ENCODE peak calls at places on chromosomes 7 and 10, in four cellular contexts. One of them, this sample, is unnamed.

GRCh38 chr10:1369197-1369596 is 313.0 kb downstream of the WDR37 start:
- DNase-seq in endothelial cell: no peak
- DNase-seq in ovary: no peak
- DNase-seq in HepG2: no peak
- DNase-seq in this sample: no peak

GRCh38 chr10:112347709-112348671 is 25.9 kb upstream of the ACSL5 start:
- DNase-seq in endothelial cell: no peak
- DNase-seq in ovary: no peak
- DNase-seq in HepG2: no peak
- DNase-seq in this sample: no peak

GRCh38 chr7:86692755-86693154 is 49.0 kb downstream of the GRM3 start:
- DNase-seq in endothelial cell: no peak
- DNase-seq in ovary: no peak
- DNase-seq in HepG2: no peak
- DNase-seq in this sample: no peak

GRCh38 chr10:7028809-7029166 is 382.0 kb downstream of the SFMBT2 start:
- DNase-seq in endothelial cell: no peak
- DNase-seq in ovary: no peak
- DNase-seq in HepG2: no peak
- DNase-seq in this sample: no peak

GRCh38 chr7:87369216-87369615 is 23.8 kb downstream of the CROT start:
- DNase-seq in endothelial cell: no peak
- DNase-seq in ovary: no peak
- DNase-seq in HepG2: no peak
- DNase-seq in this sample: no peak

GRCh38 chr7:78568690-78569089 is 770.1 kb downstream of the PHTF2 start:
- DNase-seq in endothelial cell: no peak
- DNase-seq in ovary: no peak
- DNase-seq in HepG2: no peak
- DNase-seq in this sample: no peak

GRCh38 chr10:81866753-81867152 is 8.2 kb upstream of the NRG3 start:
- DNase-seq in endothelial cell: no peak
- DNase-seq in ovary: no peak
- DNase-seq in HepG2: no peak
- DNase-seq in this sample: no peak

GRCh38 chr10:871951-872403 is 59.5 kb downstream of the LARP4B start:
- DNase-seq in endothelial cell: no peak
- DNase-seq in ovary: no peak
- DNase-seq in HepG2: no peak
- DNase-seq in this sample: peak; percentile 4

GRCh38 chr7:12234334-12234733 is 23.2 kb downstream of the TMEM106B start:
- DNase-seq in endothelial cell: no peak
- DNase-seq in ovary: no peak
- DNase-seq in HepG2: no peak
- DNase-seq in this sample: no peak

GRCh38 chr10:52268790-52269189 is 45.3 kb upstream of the DKK1 start:
- DNase-seq in endothelial cell: no peak
- DNase-seq in ovary: no peak
- DNase-seq in HepG2: no peak
- DNase-seq in this sample: peak; percentile 77

GRCh38 chr7:37987732-37988131 is 67.3 kb downstream of the EPDR1 start:
- DNase-seq in endothelial cell: no peak
- DNase-seq in ovary: no peak
- DNase-seq in HepG2: no peak
- DNase-seq in this sample: peak; percentile 87

GRCh38 chr7:101857358-101857794 is 40.0 kb downstream of the CUX1 start:
- DNase-seq in endothelial cell: no peak
- DNase-seq in ovary: no peak
- DNase-seq in HepG2: no peak
- DNase-seq in this sample: no peak

GRCh38 chr10:122463466-122464157 is 2.3 kb downstream of the HTRA1 start:
- DNase-seq in endothelial cell: no peak
- DNase-seq in ovary: no peak
- DNase-seq in HepG2: no peak
- DNase-seq in this sample: no peak

GRCh38 chr10:132961-133898 is 2.0 kb upstream of the ZMYND11 start:
- DNase-seq in endothelial cell: no peak
- DNase-seq in ovary: no peak
- DNase-seq in HepG2: peak; percentile 80
- DNase-seq in this sample: peak; percentile 71

GRCh38 chr10:27561362-27561761 is 57.3 kb downstream of the RAB18 start:
- DNase-seq in endothelial cell: no peak
- DNase-seq in ovary: no peak
- DNase-seq in HepG2: no peak
- DNase-seq in this sample: no peak

GRCh38 chr10:6912424-6912823 is 332.3 kb upstream of the PRKCQ start:
- DNase-seq in endothelial cell: no peak
- DNase-seq in ovary: peak; percentile 30
- DNase-seq in HepG2: no peak
- DNase-seq in this sample: peak; percentile 93

GRCh38 chr10:100562008-100562672 is 26.4 kb downstream of the HIF1AN start:
- DNase-seq in endothelial cell: peak; percentile 88
- DNase-seq in ovary: peak; percentile 58
- DNase-seq in HepG2: peak; percentile 32
- DNase-seq in this sample: peak; percentile 53

GRCh38 chr10:63491558-63492316 is 26.0 kb upstream of the JMJD1C start:
- DNase-seq in endothelial cell: no peak
- DNase-seq in ovary: peak; percentile 40
- DNase-seq in HepG2: no peak
- DNase-seq in this sample: peak; percentile 74

GRCh38 chr7:70678621-70679251 is 453.2 kb upstream of the GALNT17 start:
- DNase-seq in endothelial cell: no peak
- DNase-seq in ovary: no peak
- DNase-seq in HepG2: no peak
- DNase-seq in this sample: no peak

DNA sequence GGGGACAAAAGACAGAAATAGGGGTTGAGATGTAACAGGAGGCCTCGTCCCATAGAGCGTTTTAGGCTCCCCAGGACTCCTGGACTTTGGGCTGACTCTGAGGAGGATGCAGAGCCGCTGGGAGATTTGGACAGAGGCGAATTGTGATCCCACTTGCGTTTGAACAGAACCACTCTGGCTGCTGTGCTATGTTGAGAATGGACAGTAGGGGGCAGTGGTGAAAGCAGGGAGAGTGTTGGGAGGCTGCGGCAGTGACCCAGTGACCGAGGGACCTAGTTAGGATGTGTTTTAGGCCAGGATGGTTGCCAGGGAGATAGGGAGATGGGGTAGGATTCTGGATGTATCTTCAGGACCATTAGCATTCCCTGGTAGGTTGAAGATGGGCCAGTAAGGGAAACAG is 271.6 kb downstream of the CCDC3 start:
- DNase-seq in endothelial cell: peak; percentile 68
- DNase-seq in ovary: no peak
- DNase-seq in HepG2: no peak
- DNase-seq in this sample: no peak
- TF ChIP-seq CTCF in endothelial cell: peak; percentile 72
- TF ChIP-seq CTCF in ovary: no peak
- TF ChIP-seq CTCF in HepG2: peak; percentile 68
- TF ChIP-seq CTCF in this sample: peak; percentile 31

DNA sequence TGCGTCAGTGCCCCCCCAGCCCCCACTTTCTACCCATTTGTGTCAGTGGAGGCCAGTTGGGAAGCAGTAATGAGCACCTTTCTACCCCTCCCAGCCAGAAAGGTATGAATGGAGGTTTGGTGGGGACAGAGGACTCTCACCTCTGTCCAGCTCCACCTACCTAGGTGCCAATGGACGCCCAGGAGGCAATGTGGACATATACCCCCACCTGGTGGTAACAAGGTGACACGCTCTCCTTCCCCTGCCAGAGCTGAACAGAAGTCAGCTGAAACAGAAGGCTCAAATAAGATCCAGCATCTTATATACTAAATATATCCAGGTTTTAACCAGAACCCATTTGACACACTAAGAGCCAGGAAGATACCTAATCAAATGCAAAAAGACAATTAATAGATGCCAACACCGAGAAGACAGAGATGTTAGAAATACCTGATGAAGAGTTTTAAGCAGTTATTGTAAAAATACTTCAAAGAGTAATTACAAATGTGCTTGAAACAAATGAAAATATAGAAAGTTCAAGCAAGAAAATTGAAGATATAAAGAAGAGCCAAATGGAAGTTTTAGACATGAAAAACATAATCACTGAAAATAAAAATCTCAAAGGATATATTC is 18.4 kb upstream of the SORCS3 start:
- DNase-seq in endothelial cell: peak; percentile 58
- DNase-seq in ovary: no peak
- DNase-seq in HepG2: peak; percentile 16
- DNase-seq in this sample: peak; percentile 51
- TF ChIP-seq CTCF in endothelial cell: peak; percentile 59
- TF ChIP-seq CTCF in ovary: no peak
- TF ChIP-seq CTCF in HepG2: peak; percentile 75
- TF ChIP-seq CTCF in this sample: peak; percentile 78

GRCh38 chr7:142874837-142875236 is 10.7 kb downstream of the TRPV6 start:
- DNase-seq in endothelial cell: no peak
- DNase-seq in ovary: no peak
- DNase-seq in HepG2: no peak
- DNase-seq in this sample: no peak

GRCh38 chr7:142872106-142872675 is 13.4 kb downstream of the TRPV6 start:
- DNase-seq in endothelial cell: no peak
- DNase-seq in ovary: no peak
- DNase-seq in HepG2: no peak
- DNase-seq in this sample: no peak

GRCh38 chr7:142874409-142874808 is 11.1 kb downstream of the TRPV6 start:
- DNase-seq in endothelial cell: no peak
- DNase-seq in ovary: no peak
- DNase-seq in HepG2: no peak
- DNase-seq in this sample: no peak

GRCh38 chr7:142873871-142874270 is 11.7 kb downstream of the TRPV6 start:
- DNase-seq in endothelial cell: no peak
- DNase-seq in ovary: no peak
- DNase-seq in HepG2: no peak
- DNase-seq in this sample: no peak

GRCh38 chr7:142873281-142873784 is 12.2 kb downstream of the TRPV6 start:
- DNase-seq in endothelial cell: peak; percentile 43
- DNase-seq in ovary: no peak
- DNase-seq in HepG2: no peak
- DNase-seq in this sample: no peak
- TF ChIP-seq CTCF in endothelial cell: peak; percentile 76
- TF ChIP-seq CTCF in ovary: no peak
- TF ChIP-seq CTCF in HepG2: peak; percentile 68
- TF ChIP-seq CTCF in this sample: peak; percentile 70

DNA sequence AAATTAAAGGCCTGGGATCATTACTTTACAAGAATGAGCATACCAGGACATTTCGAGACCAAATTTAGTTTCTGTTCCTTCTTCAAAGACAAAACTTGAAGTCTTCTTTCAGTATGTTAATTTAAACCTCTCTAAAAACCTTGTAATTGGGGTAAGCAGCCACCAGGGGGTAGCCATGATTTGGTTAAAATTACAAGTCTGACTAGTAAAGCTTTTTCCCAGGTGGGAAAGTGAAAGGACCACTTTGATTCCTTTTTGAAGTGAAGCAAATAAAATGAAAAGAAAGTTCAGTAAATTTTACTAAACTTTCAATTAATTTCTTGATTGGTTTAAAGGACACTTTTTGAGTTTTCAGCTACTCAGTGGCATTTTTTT is 294.3 kb downstream of the BBS9 start:
- DNase-seq in endothelial cell: peak; percentile 35
- DNase-seq in ovary: no peak
- DNase-seq in HepG2: peak; percentile 16
- DNase-seq in this sample: peak; percentile 23
- TF ChIP-seq CTCF in endothelial cell: peak; percentile 83
- TF ChIP-seq CTCF in ovary: no peak
- TF ChIP-seq CTCF in HepG2: peak; percentile 39
- TF ChIP-seq CTCF in this sample: peak; percentile 25

DNA sequence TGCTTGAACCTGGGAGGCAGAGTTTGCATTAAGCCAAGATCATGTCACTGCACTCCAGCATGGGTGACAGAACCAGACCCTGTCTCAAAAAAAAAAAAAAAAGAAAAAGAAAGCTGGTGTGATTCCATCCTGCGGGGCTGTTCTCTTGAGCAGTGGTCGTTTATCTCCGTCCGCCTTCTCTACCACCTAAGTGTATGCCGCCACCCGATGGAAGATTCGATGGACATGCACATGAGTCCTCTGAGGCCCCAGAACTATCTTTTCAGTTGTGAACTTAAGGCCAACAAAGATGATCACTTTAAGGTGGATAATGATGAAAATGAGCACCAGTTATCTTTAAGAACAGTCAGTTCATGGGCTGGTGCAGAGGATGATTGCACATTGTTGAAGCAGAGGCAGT is 65.7 kb downstream of the ABRAXAS2 start:
- DNase-seq in endothelial cell: no peak
- DNase-seq in ovary: no peak
- DNase-seq in HepG2: no peak
- DNase-seq in this sample: no peak
- TF ChIP-seq CTCF in endothelial cell: no peak
- TF ChIP-seq CTCF in ovary: no peak
- TF ChIP-seq CTCF in HepG2: peak; percentile 26
- TF ChIP-seq CTCF in this sample: no peak

GRCh38 chr10:2915412-2915811 is 151.9 kb upstream of the PFKP start:
- DNase-seq in endothelial cell: no peak
- DNase-seq in ovary: no peak
- DNase-seq in HepG2: no peak
- DNase-seq in this sample: no peak
- TF ChIP-seq CTCF in endothelial cell: no peak
- TF ChIP-seq CTCF in ovary: no peak
- TF ChIP-seq CTCF in HepG2: no peak
- TF ChIP-seq CTCF in this sample: no peak

GRCh38 chr10:34687434-34688205 is 127.5 kb downstream of the PARD3 start:
- DNase-seq in endothelial cell: no peak
- DNase-seq in ovary: no peak
- DNase-seq in HepG2: no peak
- DNase-seq in this sample: peak; percentile 40
- TF ChIP-seq CTCF in endothelial cell: no peak
- TF ChIP-seq CTCF in ovary: no peak
- TF ChIP-seq CTCF in HepG2: no peak
- TF ChIP-seq CTCF in this sample: no peak

GRCh38 chr10:119153661-119154060 is 11.9 kb downstream of the SFXN4 start:
- DNase-seq in endothelial cell: no peak
- DNase-seq in ovary: no peak
- DNase-seq in HepG2: no peak
- DNase-seq in this sample: no peak

GRCh38 chr10:119149157-119149556 is 16.4 kb downstream of the SFXN4 start:
- DNase-seq in endothelial cell: no peak
- DNase-seq in ovary: no peak
- DNase-seq in HepG2: no peak
- DNase-seq in this sample: no peak

GRCh38 chr10:119153041-119153440 is 12.5 kb downstream of the SFXN4 start:
- DNase-seq in endothelial cell: no peak
- DNase-seq in ovary: no peak
- DNase-seq in HepG2: no peak
- DNase-seq in this sample: no peak

DNA sequence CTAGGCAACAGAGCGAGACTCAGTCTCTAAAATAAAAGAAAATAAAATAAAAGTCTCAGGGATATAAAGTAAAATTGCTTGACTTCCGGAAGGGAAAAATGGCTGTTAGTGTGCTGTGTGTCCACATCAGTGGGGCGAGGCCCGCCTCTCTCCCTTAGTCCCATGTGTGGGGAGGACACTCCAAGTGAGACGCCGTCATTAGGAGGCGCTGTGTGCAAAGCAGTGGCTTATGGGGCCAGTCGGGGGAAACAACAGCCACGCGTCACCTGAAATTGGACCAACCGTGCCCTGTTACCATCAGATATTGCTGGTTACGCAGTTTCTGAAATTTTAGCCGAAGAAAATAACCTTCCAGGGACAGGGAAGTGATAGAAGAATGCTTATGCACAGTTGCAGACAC is 15.8 kb downstream of the SFXN4 start:
- DNase-seq in endothelial cell: peak; percentile 30
- DNase-seq in ovary: no peak
- DNase-seq in HepG2: no peak
- DNase-seq in this sample: no peak
- TF ChIP-seq CTCF in endothelial cell: no peak
- TF ChIP-seq CTCF in ovary: no peak
- TF ChIP-seq CTCF in HepG2: peak; percentile 45
- TF ChIP-seq CTCF in this sample: no peak

GRCh38 chr10:92844746-92845145 is 3.6 kb upstream of the EXOC6 start:
- DNase-seq in endothelial cell: no peak
- DNase-seq in ovary: no peak
- DNase-seq in HepG2: no peak
- DNase-seq in this sample: no peak
- TF ChIP-seq CTCF in endothelial cell: no peak
- TF ChIP-seq CTCF in ovary: no peak
- TF ChIP-seq CTCF in HepG2: no peak
- TF ChIP-seq CTCF in this sample: no peak

This sample was measured in bronchial epithelial cell.